ENCODE peak calls at places on chromosomes 16 and 17, in five cellular contexts. M is A549, J is K562, K is Panc1, D is HepG2. W is an unnamed sample.

GRCh38 chr16:81595676-81596292 is 151.2 kb downstream of the CMIP start:
- DNase-seq in M (no peak), J (no peak), K (no peak), D (no peak), W (no peak)

GRCh38 chr17:66714046-66715023 is 120.6 kb upstream of the CACNG5 start:
- DNase-seq in M (no peak), J (no peak), K (no peak), D (no peak), W (no peak)

GRCh38 chr17:62627904-62628603 is 584 bp downstream of the MRC2 start:
- DNase-seq in M (peak; percentile 55), J (peak; percentile 40), K (no peak), D (no peak), W (peak; percentile 30)

GRCh38 chr17:59783221-59784016 is 76.0 kb downstream of the VMP1 start:
- DNase-seq in M (peak; percentile 58), J (peak; percentile 61), K (no peak), D (no peak), W (no peak)

GRCh38 chr17:48615963-48616718 is 1.0 kb upstream of the HOXB8 start:
- DNase-seq in M (no peak), J (no peak), K (no peak), D (no peak), W (no peak)

GRCh38 chr16:87072101-87072500 is 245.1 kb downstream of the C16orf95 start:
- DNase-seq in M (no peak), J (no peak), K (no peak), D (no peak), W (no peak)

GRCh38 chr17:40111221-40112128 is 10.3 kb upstream of the MSL1 start:
- DNase-seq in M (peak; percentile 99), J (peak; percentile 97), K (peak; percentile 75), D (peak; percentile 95), W (peak; percentile 97)

GRCh38 chr16:15482068-15482747 is 47.8 kb downstream of the BMERB1 start:
- DNase-seq in M (peak; percentile 99), J (peak; percentile 62), K (peak; percentile 98), D (peak; percentile 99), W (peak; percentile 75)

GRCh38 chr17:68953340-68953997 is 1.7 kb downstream of the ABCA8 start:
- DNase-seq in M (no peak), J (no peak), K (no peak), D (no peak), W (no peak)

GRCh38 chr17:68954146-68954971 is 833 bp downstream of the ABCA8 start:
- DNase-seq in M (no peak), J (no peak), K (no peak), D (no peak), W (no peak)

GRCh38 chr17:68955181-68955841 is at the start of gene ABCA8:
- DNase-seq in M (no peak), J (peak; percentile 73), K (no peak), D (no peak), W (no peak)

DNA sequence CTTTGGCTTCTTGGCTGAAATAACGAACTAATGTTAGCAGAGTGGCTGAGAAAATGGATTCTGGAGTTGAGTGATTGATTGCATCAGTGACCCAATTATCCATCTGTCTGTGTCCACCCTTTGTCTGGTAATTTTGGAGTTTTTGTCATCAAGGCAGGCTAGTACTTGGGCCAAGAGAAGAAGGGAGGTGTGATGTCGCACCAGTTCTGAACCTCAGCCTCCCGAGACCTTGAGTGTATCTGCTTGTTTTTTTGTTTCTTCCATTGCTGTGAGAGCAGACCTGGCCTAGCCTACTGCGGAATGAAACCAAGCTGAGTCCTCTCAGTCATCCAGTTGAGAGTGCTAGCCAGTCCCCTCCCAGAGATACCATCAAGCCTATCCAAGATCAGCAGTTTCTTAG is 4.5 kb downstream of the ABCA8 start:
- DNase-seq in M (no peak), J (peak; percentile 33), K (no peak), D (no peak), W (no peak)
- TF ChIP-seq CTCF in M (no peak), J (no peak), K (no peak), D (no peak), W (no peak)

GRCh38 chr16:56317998-56318912 is 107.1 kb downstream of the AMFR start:
- DNase-seq in M (peak; percentile 92), J (peak; percentile 78), K (peak; percentile 35), D (peak; percentile 62), W (peak; percentile 80)
- TF ChIP-seq REST in M (no peak), J (no peak), K (no peak), D (no peak), W (no peak)

DNA sequence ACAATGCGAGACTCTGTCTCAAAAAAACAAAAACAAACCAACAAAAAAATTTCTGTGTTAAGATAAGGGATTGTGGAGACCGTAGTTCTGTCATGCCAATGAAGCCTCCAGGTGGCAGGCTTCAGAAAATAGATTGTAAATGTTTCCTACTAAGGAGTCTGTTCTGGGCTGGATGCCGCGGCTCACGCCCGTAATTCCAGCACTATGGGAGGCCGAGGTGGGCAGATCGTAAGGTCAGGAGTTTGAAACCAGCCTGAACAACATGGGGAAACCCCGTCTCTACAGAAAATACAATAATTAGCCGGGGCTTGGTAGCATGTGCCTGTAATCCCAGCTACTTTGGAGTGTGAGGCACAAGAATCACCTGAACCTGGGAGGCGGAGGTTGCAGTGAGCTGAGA is 4.4 kb upstream of the SNX29 start:
- DNase-seq in M (no peak), J (peak; percentile 41), K (no peak), D (peak; percentile 72), W (peak; percentile 66)
- TF ChIP-seq CTCF in M (peak; percentile 31), J (peak; percentile 29), K (no peak), D (peak; percentile 75), W (peak; percentile 40)

GRCh38 chr16:85261657-85262557 is 149.6 kb upstream of the CIBAR2 start:
- DNase-seq in M (no peak), J (peak; percentile 77), K (no peak), D (no peak), W (no peak)

GRCh38 chr16:85262558-85263196 is 150.4 kb upstream of the CIBAR2 start:
- DNase-seq in M (no peak), J (peak; percentile 44), K (no peak), D (no peak), W (no peak)

GRCh38 chr16:85259115-85259830 is 147.0 kb upstream of the CIBAR2 start:
- DNase-seq in M (no peak), J (no peak), K (no peak), D (no peak), W (no peak)

GRCh38 chr16:85259831-85260165 is 147.5 kb upstream of the CIBAR2 start:
- DNase-seq in M (no peak), J (no peak), K (no peak), D (no peak), W (no peak)

DNA sequence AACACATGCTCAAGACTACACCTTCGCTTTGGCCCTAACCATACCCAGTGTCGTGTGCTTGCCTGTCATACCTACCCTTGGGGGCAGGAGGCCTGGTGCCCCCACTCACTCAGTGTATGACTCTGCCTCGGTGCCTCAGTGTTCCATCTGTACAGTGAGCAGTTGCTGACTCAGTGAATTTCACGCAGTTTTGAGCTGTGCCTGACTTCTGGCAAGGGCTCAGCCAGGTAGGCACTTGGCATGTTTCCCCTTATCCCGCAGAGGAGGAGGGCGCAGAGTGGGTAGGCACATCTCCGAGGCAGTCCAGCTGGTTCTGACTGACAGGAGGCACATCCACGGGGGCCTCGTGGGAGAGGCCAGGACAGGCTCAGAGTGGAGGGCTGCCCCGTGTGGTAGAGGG is 148.9 kb upstream of the CIBAR2 start:
- DNase-seq in M (no peak), J (no peak), K (no peak), D (no peak), W (no peak)
- TF ChIP-seq REST in M (no peak), J (no peak), K (no peak), D (no peak), W (no peak)

GRCh38 chr17:61396586-61397085 is 3.0 kb upstream of the TBX2 start:
- DNase-seq in M (no peak), J (no peak), K (no peak), D (no peak), W (no peak)

GRCh38 chr17:61395409-61395982 is 4.1 kb upstream of the TBX2 start:
- DNase-seq in M (no peak), J (no peak), K (no peak), D (no peak), W (peak; percentile 68)

GRCh38 chr17:61398721-61399130 is 917 bp upstream of the TBX2 start:
- DNase-seq in M (no peak), J (no peak), K (no peak), D (no peak), W (no peak)

GRCh38 chr17:61395983-61396585 is 3.6 kb upstream of the TBX2 start:
- DNase-seq in M (no peak), J (no peak), K (no peak), D (no peak), W (peak; percentile 39)

DNA sequence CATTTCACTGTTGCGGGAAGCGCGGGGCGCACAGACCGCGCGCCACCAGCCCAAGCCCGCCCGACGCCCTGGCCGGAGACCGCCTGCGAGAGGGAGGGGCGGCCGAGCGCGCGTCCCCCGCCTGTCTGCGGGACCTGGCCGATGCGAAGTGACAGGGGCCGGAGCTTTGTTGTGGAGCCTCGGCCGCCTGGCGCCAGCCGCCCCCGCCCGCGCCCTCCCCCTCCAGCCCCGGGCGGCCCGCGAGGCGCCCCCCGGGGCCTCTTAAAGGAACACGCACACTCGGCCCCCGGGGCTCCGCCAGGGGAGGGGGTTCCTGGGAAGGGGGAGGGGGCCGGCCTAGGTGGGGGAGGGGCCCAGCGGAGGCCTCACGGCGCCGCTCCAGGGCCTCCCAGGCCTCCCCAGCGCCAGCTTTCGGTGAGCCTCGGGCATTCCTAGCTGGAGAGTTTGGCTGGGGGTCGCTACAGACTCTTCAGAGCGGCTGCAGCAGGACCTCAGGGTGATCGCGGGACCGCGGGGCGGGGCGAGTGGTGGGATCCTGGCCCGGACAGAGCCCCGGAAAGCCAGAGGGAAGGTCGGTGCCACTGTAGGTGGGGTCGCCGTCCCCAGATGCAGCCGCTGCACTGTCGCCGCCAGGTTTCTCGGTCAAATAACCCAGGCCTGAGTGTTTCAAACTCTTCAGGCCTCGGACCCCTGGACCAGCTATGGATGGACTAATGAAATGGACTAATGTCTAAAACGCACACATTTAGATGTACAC is 2.4 kb upstream of the TBX2 start:
- DNase-seq in M (no peak), J (no peak), K (no peak), D (no peak), W (peak; percentile 67)
- TF ChIP-seq CTCF in M (no peak), J (no peak), K (no peak), D (no peak), W (no peak)

GRCh38 chr17:74192950-74193781 is 10.3 kb upstream of the RPL38 start:
- DNase-seq in M (no peak), J (no peak), K (no peak), D (peak; percentile 75), W (no peak)
- TF ChIP-seq REST in M (no peak), J (no peak), K (no peak), D (peak; percentile 9), W (no peak)

DNA sequence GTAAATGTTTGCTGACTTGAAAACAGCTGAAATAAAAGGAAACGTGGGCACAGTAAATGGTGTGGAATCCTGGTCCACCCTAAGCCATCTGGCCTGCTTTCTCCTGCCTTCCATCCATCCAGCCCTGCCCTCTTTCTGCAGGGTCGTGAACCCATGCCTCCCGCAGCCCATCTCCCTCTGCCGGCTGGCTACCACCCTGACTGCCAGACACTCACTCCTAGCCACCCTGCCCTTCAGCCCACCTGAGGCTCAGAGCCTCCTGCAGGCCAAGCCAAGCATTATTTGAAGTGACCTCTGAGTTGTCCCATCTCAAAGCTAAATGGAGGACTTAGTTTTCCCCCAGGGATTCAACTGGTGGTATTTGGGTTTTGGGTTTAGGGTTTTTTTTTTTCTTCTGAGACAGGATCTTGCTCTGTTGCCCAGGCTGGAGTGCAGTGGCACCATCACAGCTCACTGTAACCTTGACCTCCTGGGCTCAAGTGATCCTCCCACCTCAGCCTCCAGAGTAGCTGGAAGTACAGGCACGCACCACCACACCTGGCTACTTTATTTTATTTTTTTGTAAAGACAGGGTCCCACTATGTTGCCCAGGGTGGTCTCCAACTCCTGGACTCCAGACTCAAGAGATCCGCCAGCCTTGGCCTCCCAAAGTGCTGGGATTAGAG is 8.4 kb downstream of the ZDHHC1 start:
- DNase-seq in M (no peak), J (no peak), K (no peak), D (no peak), W (no peak)
- TF ChIP-seq CTCF in M (no peak), J (peak; percentile 67), K (no peak), D (peak; percentile 47), W (peak; percentile 49)

W was measured in GM23338.